ENCODE peak calls at places on chromosomes 16 and 17, in ten cellular contexts. One of them, this sample, is unnamed.
A peak's percentile ranks its signal among the peaks of the same experiment; 100 is the strongest.

GRCh38 chr17:17126131-17127110 is 79.7 kb downstream of the PLD6 start:
- DNase-seq in cardiac fibroblast: no peak
- DNase-seq in IMR-90: no peak
- DNase-seq in progenitor cell of endocrine pancreas: no peak
- DNase-seq in bronchial epithelial cell: no peak
- DNase-seq in kidney epithelial cell: no peak
- DNase-seq in PC-9: no peak
- DNase-seq in neural crest cell: no peak
- DNase-seq in colonic mucosa: no peak
- DNase-seq in fibroblast of the aortic adventitia: no peak
- DNase-seq in this sample: no peak

GRCh38 chr16:28494141-28494851 is at the start of gene APOBR:
- DNase-seq in IMR-90: no peak
- DNase-seq in progenitor cell of endocrine pancreas: no peak
- DNase-seq in colonic mucosa: peak; percentile 80
- DNase-seq in fibroblast of the aortic adventitia: no peak
- DNase-seq in bronchial epithelial cell: no peak
- DNase-seq in kidney epithelial cell: no peak
- DNase-seq in neural crest cell: no peak
- DNase-seq in PC-9: no peak
- DNase-seq in cardiac fibroblast: no peak
- DNase-seq in this sample: no peak

GRCh38 chr17:17492562-17492961 is 3.6 kb downstream of the RASD1 start:
- DNase-seq in neural crest cell: no peak
- DNase-seq in cardiac fibroblast: no peak
- DNase-seq in IMR-90: no peak
- DNase-seq in progenitor cell of endocrine pancreas: no peak
- DNase-seq in bronchial epithelial cell: no peak
- DNase-seq in kidney epithelial cell: no peak
- DNase-seq in fibroblast of the aortic adventitia: no peak
- DNase-seq in colonic mucosa: no peak
- DNase-seq in PC-9: no peak
- DNase-seq in this sample: no peak

GRCh38 chr16:75506567-75506966 is 11.3 kb upstream of the CHST6 start:
- DNase-seq in progenitor cell of endocrine pancreas: no peak
- DNase-seq in neural crest cell: no peak
- DNase-seq in fibroblast of the aortic adventitia: peak; percentile 92
- DNase-seq in PC-9: peak; percentile 87
- DNase-seq in cardiac fibroblast: peak; percentile 90
- DNase-seq in colonic mucosa: peak; percentile 42
- DNase-seq in kidney epithelial cell: peak; percentile 61
- DNase-seq in IMR-90: peak; percentile 59
- DNase-seq in bronchial epithelial cell: peak; percentile 97
- DNase-seq in this sample: peak; percentile 86

GRCh38 chr17:73357318-73357717 is 45.5 kb upstream of the CDC42EP4 start:
- DNase-seq in bronchial epithelial cell: no peak
- DNase-seq in cardiac fibroblast: no peak
- DNase-seq in kidney epithelial cell: no peak
- DNase-seq in colonic mucosa: no peak
- DNase-seq in PC-9: no peak
- DNase-seq in neural crest cell: no peak
- DNase-seq in IMR-90: no peak
- DNase-seq in fibroblast of the aortic adventitia: no peak
- DNase-seq in progenitor cell of endocrine pancreas: no peak
- DNase-seq in this sample: no peak

GRCh38 chr16:48499822-48500440 is 110.0 kb downstream of the N4BP1 start:
- DNase-seq in colonic mucosa: no peak
- DNase-seq in fibroblast of the aortic adventitia: peak; percentile 98
- DNase-seq in neural crest cell: no peak
- DNase-seq in PC-9: peak; percentile 46
- DNase-seq in kidney epithelial cell: peak; percentile 18
- DNase-seq in cardiac fibroblast: peak; percentile 98
- DNase-seq in bronchial epithelial cell: peak; percentile 85
- DNase-seq in IMR-90: peak; percentile 93
- DNase-seq in progenitor cell of endocrine pancreas: no peak
- DNase-seq in this sample: peak; percentile 75

GRCh38 chr17:59513934-59514841 is 51.2 kb upstream of the DHX40 start:
- DNase-seq in bronchial epithelial cell: peak; percentile 56
- DNase-seq in PC-9: peak; percentile 56
- DNase-seq in colonic mucosa: peak; percentile 79
- DNase-seq in cardiac fibroblast: peak; percentile 90
- DNase-seq in IMR-90: peak; percentile 45
- DNase-seq in progenitor cell of endocrine pancreas: no peak
- DNase-seq in kidney epithelial cell: peak; percentile 85
- DNase-seq in fibroblast of the aortic adventitia: peak; percentile 70
- DNase-seq in neural crest cell: no peak
- DNase-seq in this sample: no peak

GRCh38 chr17:45138911-45139532 is 3.5 kb downstream of the ACBD4 start:
- DNase-seq in PC-9: no peak
- DNase-seq in colonic mucosa: no peak
- DNase-seq in bronchial epithelial cell: no peak
- DNase-seq in progenitor cell of endocrine pancreas: no peak
- DNase-seq in kidney epithelial cell: no peak
- DNase-seq in fibroblast of the aortic adventitia: no peak
- DNase-seq in IMR-90: no peak
- DNase-seq in neural crest cell: no peak
- DNase-seq in cardiac fibroblast: no peak
- DNase-seq in this sample: no peak

GRCh38 chr16:82031116-82032084 is 3.7 kb upstream of the HSD17B2 start:
- DNase-seq in IMR-90: peak; percentile 72
- DNase-seq in cardiac fibroblast: peak; percentile 68
- DNase-seq in bronchial epithelial cell: peak; percentile 80
- DNase-seq in neural crest cell: no peak
- DNase-seq in fibroblast of the aortic adventitia: peak; percentile 63
- DNase-seq in kidney epithelial cell: no peak
- DNase-seq in progenitor cell of endocrine pancreas: no peak
- DNase-seq in colonic mucosa: peak; percentile 48
- DNase-seq in PC-9: no peak
- DNase-seq in this sample: peak; percentile 62

GRCh38 chr16:17638134-17638533 is 167.4 kb upstream of the XYLT1 start:
- DNase-seq in cardiac fibroblast: no peak
- DNase-seq in colonic mucosa: no peak
- DNase-seq in IMR-90: no peak
- DNase-seq in kidney epithelial cell: no peak
- DNase-seq in neural crest cell: no peak
- DNase-seq in PC-9: no peak
- DNase-seq in bronchial epithelial cell: no peak
- DNase-seq in fibroblast of the aortic adventitia: no peak
- DNase-seq in progenitor cell of endocrine pancreas: no peak
- DNase-seq in this sample: no peak

GRCh38 chr16:22787456-22788189 is 26.3 kb upstream of the HS3ST2 start:
- DNase-seq in bronchial epithelial cell: peak; percentile 45
- DNase-seq in fibroblast of the aortic adventitia: peak; percentile 12
- DNase-seq in colonic mucosa: no peak
- DNase-seq in neural crest cell: no peak
- DNase-seq in progenitor cell of endocrine pancreas: no peak
- DNase-seq in cardiac fibroblast: no peak
- DNase-seq in PC-9: peak; percentile 55
- DNase-seq in kidney epithelial cell: peak; percentile 2
- DNase-seq in IMR-90: peak; percentile 2
- DNase-seq in this sample: peak; percentile 46

GRCh38 chr16:85428168-85428898 is 184.8 kb upstream of the GSE1 start:
- DNase-seq in neural crest cell: no peak
- DNase-seq in PC-9: no peak
- DNase-seq in progenitor cell of endocrine pancreas: peak; percentile 9
- DNase-seq in fibroblast of the aortic adventitia: peak; percentile 28
- DNase-seq in kidney epithelial cell: no peak
- DNase-seq in bronchial epithelial cell: peak; percentile 20
- DNase-seq in cardiac fibroblast: peak; percentile 37
- DNase-seq in colonic mucosa: peak; percentile 56
- DNase-seq in IMR-90: no peak
- DNase-seq in this sample: no peak

GRCh38 chr16:4011940-4012629 is 104.2 kb downstream of the ADCY9 start:
- DNase-seq in progenitor cell of endocrine pancreas: no peak
- DNase-seq in kidney epithelial cell: no peak
- DNase-seq in fibroblast of the aortic adventitia: no peak
- DNase-seq in neural crest cell: no peak
- DNase-seq in PC-9: no peak
- DNase-seq in cardiac fibroblast: no peak
- DNase-seq in colonic mucosa: no peak
- DNase-seq in bronchial epithelial cell: no peak
- DNase-seq in IMR-90: no peak
- DNase-seq in this sample: no peak

GRCh38 chr16:85579199-85579598 is 33.9 kb upstream of the GSE1 start:
- DNase-seq in IMR-90: no peak
- DNase-seq in PC-9: no peak
- DNase-seq in bronchial epithelial cell: no peak
- DNase-seq in neural crest cell: peak; percentile 48
- DNase-seq in kidney epithelial cell: no peak
- DNase-seq in cardiac fibroblast: no peak
- DNase-seq in colonic mucosa: no peak
- DNase-seq in progenitor cell of endocrine pancreas: no peak
- DNase-seq in fibroblast of the aortic adventitia: no peak
- DNase-seq in this sample: no peak

GRCh38 chr17:31392002-31392855 is 754 bp downstream of the RAB11FIP4 start:
- DNase-seq in cardiac fibroblast: no peak
- DNase-seq in IMR-90: no peak
- DNase-seq in neural crest cell: no peak
- DNase-seq in kidney epithelial cell: no peak
- DNase-seq in progenitor cell of endocrine pancreas: no peak
- DNase-seq in bronchial epithelial cell: no peak
- DNase-seq in PC-9: no peak
- DNase-seq in fibroblast of the aortic adventitia: no peak
- DNase-seq in colonic mucosa: no peak
- DNase-seq in this sample: no peak

DNA sequence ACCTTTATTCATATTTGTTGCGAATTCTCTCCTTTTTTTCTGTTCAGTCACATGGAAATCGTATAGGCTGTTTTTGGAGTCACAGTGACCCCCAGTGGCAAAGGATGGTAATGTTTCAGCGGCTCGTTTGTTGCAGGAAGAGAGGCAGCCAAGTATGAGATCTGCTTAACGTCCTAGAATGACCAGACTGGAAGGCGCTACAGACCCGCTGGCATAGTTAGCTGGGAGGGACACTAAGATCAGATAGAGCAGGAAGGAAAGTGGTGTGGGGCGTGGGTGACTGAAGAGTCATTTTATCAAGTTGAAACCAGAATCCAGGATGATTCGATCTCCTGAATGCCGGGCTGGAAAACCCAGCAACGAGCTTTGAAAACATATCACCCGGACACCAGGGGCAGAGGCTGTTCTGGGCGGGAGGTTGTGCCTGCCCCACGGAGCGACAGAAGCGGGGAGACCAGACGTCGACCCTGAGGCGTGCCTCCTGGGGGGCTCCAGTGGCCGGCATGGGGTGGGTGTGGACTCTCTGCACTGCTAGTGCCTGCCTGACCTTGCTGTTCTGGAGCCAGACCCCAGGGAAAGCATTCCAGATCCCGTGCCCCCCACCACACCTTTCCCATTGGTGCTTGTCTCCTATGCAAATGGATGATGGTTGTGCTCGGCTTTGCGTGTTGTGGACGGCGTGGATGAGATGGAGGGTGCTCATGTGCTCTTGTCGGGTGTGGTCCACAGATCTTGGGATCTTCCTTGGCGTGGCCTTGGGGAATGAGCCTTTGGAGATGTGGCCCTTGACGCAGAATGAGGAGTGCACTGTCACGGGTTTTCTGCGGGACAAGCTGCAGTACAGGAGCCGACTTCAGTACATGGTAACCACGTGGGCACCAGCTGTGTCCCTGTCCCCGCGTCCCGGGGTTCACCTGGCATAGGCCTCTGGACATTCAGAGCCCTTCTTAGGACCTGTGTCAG is 7.7 kb downstream of the IL34 start:
- DNase-seq in bronchial epithelial cell: peak; percentile 82
- DNase-seq in fibroblast of the aortic adventitia: peak; percentile 93
- DNase-seq in IMR-90: peak; percentile 78
- DNase-seq in cardiac fibroblast: peak; percentile 90
- DNase-seq in progenitor cell of endocrine pancreas: peak; percentile 74
- DNase-seq in neural crest cell: peak; percentile 93
- DNase-seq in colonic mucosa: peak; percentile 91
- DNase-seq in kidney epithelial cell: peak; percentile 23
- DNase-seq in PC-9: peak; percentile 59
- DNase-seq in this sample: no peak
- TF ChIP-seq CTCF in bronchial epithelial cell: peak; percentile 70
- TF ChIP-seq CTCF in fibroblast of the aortic adventitia: peak; percentile 88
- TF ChIP-seq CTCF in IMR-90: peak; percentile 97
- TF ChIP-seq CTCF in cardiac fibroblast: peak; percentile 82
- TF ChIP-seq CTCF in progenitor cell of endocrine pancreas: peak; percentile 91
- TF ChIP-seq CTCF in neural crest cell: peak; percentile 93
- TF ChIP-seq CTCF in colonic mucosa: peak; percentile 86
- TF ChIP-seq CTCF in kidney epithelial cell: peak; percentile 74
- TF ChIP-seq CTCF in PC-9: peak; percentile 94
- TF ChIP-seq CTCF in this sample: peak; percentile 82

GRCh38 chr16:67945392-67945933 is 1.5 kb upstream of the LCAT start:
- DNase-seq in cardiac fibroblast: no peak
- DNase-seq in colonic mucosa: no peak
- DNase-seq in kidney epithelial cell: no peak
- DNase-seq in bronchial epithelial cell: no peak
- DNase-seq in fibroblast of the aortic adventitia: no peak
- DNase-seq in PC-9: no peak
- DNase-seq in neural crest cell: no peak
- DNase-seq in progenitor cell of endocrine pancreas: no peak
- DNase-seq in IMR-90: no peak
- DNase-seq in this sample: no peak
- TF ChIP-seq CTCF in cardiac fibroblast: no peak
- TF ChIP-seq CTCF in colonic mucosa: no peak
- TF ChIP-seq CTCF in kidney epithelial cell: no peak
- TF ChIP-seq CTCF in bronchial epithelial cell: no peak
- TF ChIP-seq CTCF in fibroblast of the aortic adventitia: no peak
- TF ChIP-seq CTCF in PC-9: no peak
- TF ChIP-seq CTCF in neural crest cell: no peak
- TF ChIP-seq CTCF in progenitor cell of endocrine pancreas: no peak
- TF ChIP-seq CTCF in IMR-90: no peak
- TF ChIP-seq CTCF in this sample: no peak

GRCh38 chr17:39261286-39261685 is 35.5 kb upstream of the STAC2 start:
- DNase-seq in cardiac fibroblast: no peak
- DNase-seq in PC-9: no peak
- DNase-seq in progenitor cell of endocrine pancreas: no peak
- DNase-seq in bronchial epithelial cell: no peak
- DNase-seq in IMR-90: no peak
- DNase-seq in fibroblast of the aortic adventitia: no peak
- DNase-seq in kidney epithelial cell: no peak
- DNase-seq in colonic mucosa: no peak
- DNase-seq in neural crest cell: no peak
- DNase-seq in this sample: no peak
- TF ChIP-seq CTCF in cardiac fibroblast: peak; percentile 21
- TF ChIP-seq CTCF in PC-9: peak; percentile 41
- TF ChIP-seq CTCF in progenitor cell of endocrine pancreas: peak; percentile 33
- TF ChIP-seq CTCF in bronchial epithelial cell: peak; percentile 24
- TF ChIP-seq CTCF in IMR-90: no peak
- TF ChIP-seq CTCF in fibroblast of the aortic adventitia: peak; percentile 10
- TF ChIP-seq CTCF in kidney epithelial cell: peak; percentile 24
- TF ChIP-seq CTCF in colonic mucosa: no peak
- TF ChIP-seq CTCF in neural crest cell: peak; percentile 38
- TF ChIP-seq CTCF in this sample: peak; percentile 4

GRCh38 chr16:12818331-12818730 is 14.6 kb upstream of the CPPED1 start:
- DNase-seq in neural crest cell: no peak
- DNase-seq in progenitor cell of endocrine pancreas: no peak
- DNase-seq in bronchial epithelial cell: no peak
- DNase-seq in colonic mucosa: no peak
- DNase-seq in cardiac fibroblast: no peak
- DNase-seq in PC-9: no peak
- DNase-seq in kidney epithelial cell: no peak
- DNase-seq in fibroblast of the aortic adventitia: no peak
- DNase-seq in IMR-90: no peak
- DNase-seq in this sample: no peak

GRCh38 chr16:12815361-12815760 is 11.7 kb upstream of the CPPED1 start:
- DNase-seq in neural crest cell: no peak
- DNase-seq in kidney epithelial cell: no peak
- DNase-seq in IMR-90: no peak
- DNase-seq in colonic mucosa: no peak
- DNase-seq in bronchial epithelial cell: no peak
- DNase-seq in cardiac fibroblast: no peak
- DNase-seq in PC-9: no peak
- DNase-seq in fibroblast of the aortic adventitia: no peak
- DNase-seq in progenitor cell of endocrine pancreas: no peak
- DNase-seq in this sample: no peak

GRCh38 chr16:12819126-12820117 is 15.7 kb upstream of the CPPED1 start:
- DNase-seq in cardiac fibroblast: peak; percentile 66
- DNase-seq in PC-9: no peak
- DNase-seq in colonic mucosa: peak; percentile 71
- DNase-seq in neural crest cell: peak; percentile 78
- DNase-seq in kidney epithelial cell: no peak
- DNase-seq in bronchial epithelial cell: no peak
- DNase-seq in IMR-90: peak; percentile 36
- DNase-seq in progenitor cell of endocrine pancreas: peak; percentile 56
- DNase-seq in fibroblast of the aortic adventitia: peak; percentile 49
- DNase-seq in this sample: peak; percentile 15
- TF ChIP-seq CTCF in cardiac fibroblast: peak; percentile 85
- TF ChIP-seq CTCF in PC-9: peak; percentile 57
- TF ChIP-seq CTCF in colonic mucosa: peak; percentile 84
- TF ChIP-seq CTCF in neural crest cell: peak; percentile 82
- TF ChIP-seq CTCF in kidney epithelial cell: peak; percentile 64
- TF ChIP-seq CTCF in bronchial epithelial cell: peak; percentile 41
- TF ChIP-seq CTCF in IMR-90: peak; percentile 81
- TF ChIP-seq CTCF in progenitor cell of endocrine pancreas: peak; percentile 84
- TF ChIP-seq CTCF in fibroblast of the aortic adventitia: peak; percentile 85
- TF ChIP-seq CTCF in this sample: peak; percentile 83